ENCODE peak calls at places on chromosomes 13 and 19, in ten cellular contexts. T, V, J, N, D, W, X, F, K and Y are unnamed samples.

GRCh38 chr13:34357435-34358232 is 539.7 kb downstream of the RFC3 start:
- DNase-seq in T (no peak), V (no peak), J (peak; percentile 69), N (no peak), D (no peak), W (no peak), X (peak; percentile 77), F (no peak), K (no peak), Y (peak; percentile 75)

GRCh38 chr19:45569619-45570421 is 14.8 kb downstream of the OPA3 start:
- DNase-seq in T (peak; percentile 53), V (peak; percentile 76), J (peak; percentile 57), N (peak; percentile 59), D (no peak), W (peak; percentile 70), X (no peak), F (peak; percentile 69), K (no peak), Y (peak; percentile 39)

GRCh38 chr19:50171752-50172151 is 8.7 kb upstream of the IZUMO2 start:
- DNase-seq in T (no peak), V (no peak), J (no peak), N (no peak), D (no peak), W (no peak), X (no peak), F (no peak), K (no peak), Y (no peak)

GRCh38 chr13:40624338-40624737 is 42.1 kb downstream of the FOXO1 start:
- DNase-seq in T (no peak), V (no peak), J (peak; percentile 54), N (no peak), D (no peak), W (no peak), X (peak; percentile 50), F (no peak), K (no peak), Y (peak; percentile 46)

GRCh38 chr19:36963262-36963661 is 47.1 kb downstream of the ZNF568 start:
- DNase-seq in T (no peak), V (no peak), J (no peak), N (no peak), D (no peak), W (no peak), X (no peak), F (peak; percentile 36), K (no peak), Y (no peak)

GRCh38 chr13:32650705-32651311 is 64.6 kb downstream of the PDS5B start:
- DNase-seq in T (peak; percentile 41), V (peak; percentile 76), J (peak; percentile 87), N (peak; percentile 68), D (peak; percentile 19), W (peak; percentile 53), X (peak; percentile 73), F (peak; percentile 67), K (no peak), Y (peak; percentile 79)

GRCh38 chr13:112078879-112079526 is 12.1 kb downstream of the SOX1 start:
- DNase-seq in T (no peak), V (no peak), J (no peak), N (no peak), D (no peak), W (no peak), X (no peak), F (no peak), K (no peak), Y (no peak)

GRCh38 chr13:45949161-45949560 is 97.6 kb upstream of the SIAH3 start:
- DNase-seq in T (no peak), V (no peak), J (peak; percentile 84), N (no peak), D (no peak), W (no peak), X (no peak), F (no peak), K (no peak), Y (peak; percentile 39)

GRCh38 chr19:43675269-43675879 is 5.4 kb upstream of the PLAUR start:
- DNase-seq in T (peak; percentile 58), V (no peak), J (peak; percentile 53), N (no peak), D (no peak), W (peak; percentile 43), X (peak; percentile 99), F (no peak), K (no peak), Y (peak; percentile 37)

GRCh38 chr13:36212789-36213188 is 1.6 kb downstream of the SOHLH2 start:
- DNase-seq in T (no peak), V (no peak), J (no peak), N (no peak), D (no peak), W (no peak), X (no peak), F (no peak), K (no peak), Y (no peak)

GRCh38 chr19:50204811-50205675 is 1.6 kb downstream of the MYH14 start:
- DNase-seq in T (peak; percentile 83), V (no peak), J (no peak), N (no peak), D (no peak), W (peak; percentile 91), X (no peak), F (no peak), K (no peak), Y (no peak)

GRCh38 chr13:26583662-26584061 is 26.2 kb downstream of the WASF3 start:
- DNase-seq in T (no peak), V (no peak), J (no peak), N (no peak), D (no peak), W (no peak), X (no peak), F (no peak), K (no peak), Y (no peak)

GRCh38 chr13:44436589-44437337 is 63.1 kb downstream of the SERP2 start:
- DNase-seq in T (peak; percentile 92), V (peak; percentile 96), J (peak; percentile 96), N (no peak), D (peak; percentile 89), W (peak; percentile 93), X (peak; percentile 85), F (peak; percentile 97), K (peak; percentile 95), Y (peak; percentile 92)

GRCh38 chr13:36421447-36421846 is 10.8 kb upstream of the CCNA1 start:
- DNase-seq in T (no peak), V (no peak), J (peak; percentile 81), N (no peak), D (no peak), W (no peak), X (peak; percentile 64), F (no peak), K (no peak), Y (peak; percentile 43)

GRCh38 chr19:35040826-35041547 is 534 bp upstream of the HPN start:
- DNase-seq in T (peak; percentile 87), V (peak; percentile 88), J (peak; percentile 40), N (no peak), D (peak; percentile 89), W (peak; percentile 95), X (no peak), F (no peak), K (peak; percentile 78), Y (peak; percentile 27)

GRCh38 chr13:41603917-41604316 is 146.6 kb downstream of the RGCC start:
- DNase-seq in T (no peak), V (no peak), J (peak; percentile 75), N (no peak), D (no peak), W (no peak), X (peak; percentile 98), F (peak; percentile 37), K (no peak), Y (peak; percentile 60)

GRCh38 chr19:44774614-44775013 is 3.1 kb upstream of the CBLC start:
- DNase-seq in T (no peak), V (no peak), J (no peak), N (no peak), D (no peak), W (no peak), X (no peak), F (no peak), K (no peak), Y (no peak)

GRCh38 chr13:91353494-91353893 is 6.0 kb downstream of the MIR17HG start:
- DNase-seq in T (no peak), V (no peak), J (no peak), N (no peak), D (no peak), W (no peak), X (no peak), F (no peak), K (no peak), Y (no peak)
- H3K4me3 ChIP-seq in T (no peak overlapping the region), V (no peak overlapping the region), J (no peak overlapping the region), N (no peak overlapping the region), D (no peak overlapping the region), W (no peak overlapping the region), X (no peak overlapping the region), F (no peak overlapping the region), K (no peak overlapping the region), Y (no peak overlapping the region)

GRCh38 chr19:17089238-17089637 is 13.7 kb downstream of the MYO9B start:
- DNase-seq in T (no peak), V (peak; percentile 79), J (peak; percentile 66), N (no peak), D (no peak), W (no peak), X (no peak), F (no peak), K (peak; percentile 46), Y (peak; percentile 73)
- H3K4me3 ChIP-seq in T (no peak overlapping the region), V (peak overlapping the region; percentile 17), J (no peak overlapping the region), N (no peak overlapping the region), D (no peak overlapping the region), W (no peak overlapping the region), X (no peak overlapping the region), F (no peak overlapping the region), K (no peak overlapping the region), Y (no peak overlapping the region)

GRCh38 chr19:14470031-14470876 is 4.9 kb downstream of the PTGER1 start:
- DNase-seq in T (no peak), V (no peak), J (no peak), N (no peak), D (no peak), W (no peak), X (no peak), F (no peak), K (no peak), Y (no peak)

GRCh38 chr19:14473915-14474578 is 1.1 kb downstream of the PTGER1 start:
- DNase-seq in T (no peak), V (no peak), J (no peak), N (no peak), D (no peak), W (no peak), X (no peak), F (no peak), K (no peak), Y (no peak)

GRCh38 chr19:14471436-14472187 is 3.5 kb downstream of the PTGER1 start:
- DNase-seq in T (no peak), V (no peak), J (no peak), N (no peak), D (no peak), W (no peak), X (no peak), F (no peak), K (no peak), Y (no peak)

GRCh38 chr19:14473073-14473790 is 1.9 kb downstream of the PTGER1 start:
- DNase-seq in T (no peak), V (no peak), J (no peak), N (no peak), D (no peak), W (no peak), X (no peak), F (no peak), K (no peak), Y (no peak)

GRCh38 chr19:14472202-14472961 is 2.8 kb downstream of the PTGER1 start:
- DNase-seq in T (peak; percentile 75), V (peak; percentile 79), J (peak; percentile 57), N (peak; percentile 88), D (peak; percentile 38), W (peak; percentile 60), X (no peak), F (peak; percentile 85), K (peak; percentile 80), Y (peak; percentile 47)
- H3K4me3 ChIP-seq in T (no peak overlapping the region), V (peak overlapping the region; percentile 34), J (peak overlapping the region; percentile 14), N (peak overlapping the region; percentile 47), D (no peak overlapping the region), W (no peak overlapping the region), X (no peak overlapping the region), F (peak overlapping the region; percentile 43), K (no peak overlapping the region), Y (no peak overlapping the region)

GRCh38 chr19:31262673-31263308 is 86.4 kb downstream of the TSHZ3 start:
- DNase-seq in T (no peak), V (no peak), J (peak; percentile 55), N (no peak), D (no peak), W (no peak), X (no peak), F (no peak), K (peak; percentile 51), Y (peak; percentile 25)
- H3K4me3 ChIP-seq in T (no peak overlapping the region), V (no peak overlapping the region), J (peak overlapping the region; percentile 28), N (no peak overlapping the region), D (no peak overlapping the region), W (no peak overlapping the region), X (no peak overlapping the region), F (no peak overlapping the region), K (no peak overlapping the region), Y (no peak overlapping the region)